ENCODE peak calls at places on chromosomes 5 and 9, in six cellular contexts. One of them, this sample, is unnamed.

GRCh38 chr5:52738095-52738506 is 49.6 kb upstream of the ITGA1 start:
- DNase-seq in right lobe of liver: no peak
- DNase-seq in heart left ventricle: no peak
- DNase-seq in GM23248: peak; percentile 24
- DNase-seq in transverse colon: no peak
- DNase-seq in astrocyte: peak; percentile 73
- DNase-seq in this sample: peak; percentile 57

GRCh38 chr5:14829396-14829795 is 42.2 kb downstream of the ANKH start:
- DNase-seq in right lobe of liver: no peak
- DNase-seq in heart left ventricle: no peak
- DNase-seq in GM23248: peak; percentile 30
- DNase-seq in transverse colon: no peak
- DNase-seq in astrocyte: no peak
- DNase-seq in this sample: no peak

GRCh38 chr9:127092041-127092608 is 30.3 kb downstream of the ANGPTL2 start:
- DNase-seq in right lobe of liver: no peak
- DNase-seq in heart left ventricle: no peak
- DNase-seq in GM23248: no peak
- DNase-seq in transverse colon: no peak
- DNase-seq in astrocyte: peak; percentile 67
- DNase-seq in this sample: no peak

GRCh38 chr5:71937906-71938698 is 169.2 kb upstream of the MAP1B start:
- DNase-seq in right lobe of liver: no peak
- DNase-seq in heart left ventricle: no peak
- DNase-seq in GM23248: no peak
- DNase-seq in transverse colon: no peak
- DNase-seq in astrocyte: no peak
- DNase-seq in this sample: no peak

GRCh38 chr5:80957031-80957761 is 3.0 kb upstream of the RASGRF2 start:
- DNase-seq in right lobe of liver: no peak
- DNase-seq in heart left ventricle: no peak
- DNase-seq in GM23248: no peak
- DNase-seq in transverse colon: no peak
- DNase-seq in astrocyte: peak; percentile 60
- DNase-seq in this sample: no peak

GRCh38 chr5:116858705-116859333 is 284.2 kb upstream of the SEMA6A start:
- DNase-seq in right lobe of liver: no peak
- DNase-seq in heart left ventricle: no peak
- DNase-seq in GM23248: no peak
- DNase-seq in transverse colon: no peak
- DNase-seq in astrocyte: no peak
- DNase-seq in this sample: no peak

GRCh38 chr5:13692172-13692571 is 252.3 kb downstream of the DNAH5 start:
- DNase-seq in right lobe of liver: no peak
- DNase-seq in heart left ventricle: no peak
- DNase-seq in GM23248: no peak
- DNase-seq in transverse colon: no peak
- DNase-seq in astrocyte: no peak
- DNase-seq in this sample: no peak

GRCh38 chr9:19116391-19116790 is 10.9 kb downstream of the PLIN2 start:
- DNase-seq in right lobe of liver: no peak
- DNase-seq in heart left ventricle: peak; percentile 67
- DNase-seq in GM23248: peak; percentile 91
- DNase-seq in transverse colon: no peak
- DNase-seq in astrocyte: peak; percentile 79
- DNase-seq in this sample: no peak

GRCh38 chr9:114156311-114156657 is 947 bp downstream of the COL27A1 start:
- DNase-seq in right lobe of liver: no peak
- DNase-seq in heart left ventricle: no peak
- DNase-seq in GM23248: peak; percentile 73
- DNase-seq in transverse colon: no peak
- DNase-seq in astrocyte: no peak
- DNase-seq in this sample: no peak

GRCh38 chr5:13910637-13911288 is 33.7 kb downstream of the DNAH5 start:
- DNase-seq in right lobe of liver: no peak
- DNase-seq in heart left ventricle: no peak
- DNase-seq in GM23248: no peak
- DNase-seq in transverse colon: no peak
- DNase-seq in astrocyte: no peak
- DNase-seq in this sample: no peak

GRCh38 chr9:93225892-93226291 is 42.0 kb downstream of the WNK2 start:
- DNase-seq in right lobe of liver: no peak
- DNase-seq in heart left ventricle: no peak
- DNase-seq in GM23248: no peak
- DNase-seq in transverse colon: no peak
- DNase-seq in astrocyte: no peak
- DNase-seq in this sample: no peak

GRCh38 chr5:100889896-100890295 is 13.2 kb downstream of the ST8SIA4 start:
- DNase-seq in right lobe of liver: no peak
- DNase-seq in heart left ventricle: no peak
- DNase-seq in GM23248: no peak
- DNase-seq in transverse colon: no peak
- DNase-seq in astrocyte: no peak
- DNase-seq in this sample: no peak

GRCh38 chr5:73298251-73299016 is 125.4 kb downstream of the TMEM174 start:
- DNase-seq in right lobe of liver: no peak
- DNase-seq in heart left ventricle: no peak
- DNase-seq in GM23248: no peak
- DNase-seq in transverse colon: no peak
- DNase-seq in astrocyte: no peak
- DNase-seq in this sample: no peak

GRCh38 chr9:76905984-76906861 is at the start of gene PRUNE2:
- DNase-seq in right lobe of liver: no peak
- DNase-seq in heart left ventricle: peak; percentile 65
- DNase-seq in GM23248: peak; percentile 83
- DNase-seq in transverse colon: peak; percentile 87
- DNase-seq in astrocyte: peak; percentile 84
- DNase-seq in this sample: peak; percentile 96

GRCh38 chr5:142327111-142327842 is 2.5 kb upstream of the SPRY4 start:
- DNase-seq in right lobe of liver: no peak
- DNase-seq in heart left ventricle: no peak
- DNase-seq in GM23248: peak; percentile 95
- DNase-seq in transverse colon: no peak
- DNase-seq in astrocyte: peak; percentile 51
- DNase-seq in this sample: peak; percentile 55

GRCh38 chr9:69951411-69951810 is 92.2 kb upstream of the MAMDC2 start:
- DNase-seq in right lobe of liver: no peak
- DNase-seq in heart left ventricle: no peak
- DNase-seq in GM23248: no peak
- DNase-seq in transverse colon: no peak
- DNase-seq in astrocyte: peak; percentile 64
- DNase-seq in this sample: no peak

GRCh38 chr5:43338856-43339255 is 25.6 kb upstream of the HMGCS1 start:
- DNase-seq in right lobe of liver: no peak
- DNase-seq in heart left ventricle: no peak
- DNase-seq in GM23248: no peak
- DNase-seq in transverse colon: no peak
- DNase-seq in astrocyte: no peak
- DNase-seq in this sample: no peak

GRCh38 chr5:16043349-16043748 is 136.2 kb downstream of the MARCHF11 start:
- DNase-seq in right lobe of liver: no peak
- DNase-seq in heart left ventricle: no peak
- DNase-seq in GM23248: no peak
- DNase-seq in transverse colon: no peak
- DNase-seq in astrocyte: no peak
- DNase-seq in this sample: no peak

GRCh38 chr9:108622467-108622866 is 233.3 kb downstream of the ACTL7B start:
- DNase-seq in right lobe of liver: no peak
- DNase-seq in heart left ventricle: no peak
- DNase-seq in GM23248: peak; percentile 87
- DNase-seq in transverse colon: no peak
- DNase-seq in astrocyte: peak; percentile 86
- DNase-seq in this sample: no peak

DNA sequence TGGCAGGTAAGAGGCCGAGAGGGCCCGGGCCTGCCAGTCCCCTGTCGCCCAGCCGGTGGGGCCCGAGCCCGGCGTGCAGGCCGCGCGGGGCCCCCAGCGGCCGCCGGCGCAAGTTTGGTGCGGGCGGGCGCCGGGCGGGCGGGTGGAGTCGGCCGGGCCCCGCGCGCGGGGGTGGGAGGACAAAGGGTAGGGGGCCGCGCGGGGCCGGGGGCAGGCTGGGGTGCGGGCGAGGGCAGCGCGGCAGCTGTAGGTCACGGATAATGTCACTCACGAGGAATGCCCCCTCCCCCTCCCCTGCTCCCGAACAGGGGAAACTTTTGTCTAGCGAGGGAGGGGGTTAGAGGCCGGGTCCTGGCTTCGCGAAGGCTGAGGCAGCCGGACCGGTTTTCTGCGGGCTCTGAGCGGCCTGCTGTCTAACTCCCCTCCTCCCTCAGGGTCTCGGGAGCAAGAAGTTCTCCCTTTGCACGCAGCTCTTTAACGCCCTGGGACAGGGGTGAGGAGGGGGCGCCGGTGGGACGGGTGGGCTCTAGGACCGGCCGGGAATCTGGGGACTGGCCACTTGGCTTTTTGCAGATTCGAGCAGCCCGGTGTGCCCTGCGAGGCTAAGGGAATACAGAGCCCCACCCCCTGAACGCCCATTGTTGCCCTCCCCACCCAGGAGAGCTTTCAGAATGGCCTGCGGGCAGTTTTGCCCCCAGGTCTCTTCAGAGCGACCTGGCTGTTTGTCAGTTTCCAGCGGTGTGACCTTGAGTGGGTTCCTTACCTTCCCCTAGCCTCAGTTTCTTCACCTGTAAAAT is 21.3 kb upstream of the NDST1 start:
- DNase-seq in right lobe of liver: peak; percentile 79
- DNase-seq in heart left ventricle: peak; percentile 73
- DNase-seq in GM23248: peak; percentile 70
- DNase-seq in transverse colon: peak; percentile 57
- DNase-seq in astrocyte: peak; percentile 50
- DNase-seq in this sample: peak; percentile 57
- H3K4me1 ChIP-seq in right lobe of liver: peaks cover 4% of the 10 kb centered on the region
- H3K4me1 ChIP-seq in heart left ventricle: peaks cover 52% of the 10 kb centered on the region
- H3K4me1 ChIP-seq in GM23248: peaks cover 46% of the 10 kb centered on the region
- H3K4me1 ChIP-seq in transverse colon: peaks cover 55% of the 10 kb centered on the region
- H3K4me1 ChIP-seq in astrocyte: peaks cover 54% of the 10 kb centered on the region
- H3K4me1 ChIP-seq in this sample: peaks cover 40% of the 10 kb centered on the region

GRCh38 chr9:28624771-28625170 is 1051.5 kb upstream of the C9orf72 start:
- DNase-seq in right lobe of liver: no peak
- DNase-seq in heart left ventricle: no peak
- DNase-seq in GM23248: no peak
- DNase-seq in transverse colon: no peak
- DNase-seq in astrocyte: no peak
- DNase-seq in this sample: no peak
- H3K4me1 ChIP-seq in right lobe of liver: no peaks in the 10 kb centered on the region
- H3K4me1 ChIP-seq in heart left ventricle: no peaks in the 10 kb centered on the region
- H3K4me1 ChIP-seq in GM23248: no peaks in the 10 kb centered on the region
- H3K4me1 ChIP-seq in transverse colon: no peaks in the 10 kb centered on the region
- H3K4me1 ChIP-seq in astrocyte: no peaks in the 10 kb centered on the region
- H3K4me1 ChIP-seq in this sample: no peaks in the 10 kb centered on the region

GRCh38 chr5:154782326-154782725 is 27.1 kb downstream of the LARP1 start:
- DNase-seq in right lobe of liver: no peak
- DNase-seq in heart left ventricle: no peak
- DNase-seq in GM23248: no peak
- DNase-seq in transverse colon: peak; percentile 51
- DNase-seq in astrocyte: no peak
- DNase-seq in this sample: peak; percentile 45

GRCh38 chr5:154782812-154783592 is 27.8 kb downstream of the LARP1 start:
- DNase-seq in right lobe of liver: no peak
- DNase-seq in heart left ventricle: no peak
- DNase-seq in GM23248: no peak
- DNase-seq in transverse colon: no peak
- DNase-seq in astrocyte: no peak
- DNase-seq in this sample: no peak

GRCh38 chr5:154784856-154785255 is 29.7 kb downstream of the LARP1 start:
- DNase-seq in right lobe of liver: no peak
- DNase-seq in heart left ventricle: no peak
- DNase-seq in GM23248: no peak
- DNase-seq in transverse colon: no peak
- DNase-seq in astrocyte: no peak
- DNase-seq in this sample: no peak

GRCh38 chr5:154786414-154786813 is 31.2 kb downstream of the LARP1 start:
- DNase-seq in right lobe of liver: no peak
- DNase-seq in heart left ventricle: no peak
- DNase-seq in GM23248: no peak
- DNase-seq in transverse colon: no peak
- DNase-seq in astrocyte: no peak
- DNase-seq in this sample: peak; percentile 37

DNA sequence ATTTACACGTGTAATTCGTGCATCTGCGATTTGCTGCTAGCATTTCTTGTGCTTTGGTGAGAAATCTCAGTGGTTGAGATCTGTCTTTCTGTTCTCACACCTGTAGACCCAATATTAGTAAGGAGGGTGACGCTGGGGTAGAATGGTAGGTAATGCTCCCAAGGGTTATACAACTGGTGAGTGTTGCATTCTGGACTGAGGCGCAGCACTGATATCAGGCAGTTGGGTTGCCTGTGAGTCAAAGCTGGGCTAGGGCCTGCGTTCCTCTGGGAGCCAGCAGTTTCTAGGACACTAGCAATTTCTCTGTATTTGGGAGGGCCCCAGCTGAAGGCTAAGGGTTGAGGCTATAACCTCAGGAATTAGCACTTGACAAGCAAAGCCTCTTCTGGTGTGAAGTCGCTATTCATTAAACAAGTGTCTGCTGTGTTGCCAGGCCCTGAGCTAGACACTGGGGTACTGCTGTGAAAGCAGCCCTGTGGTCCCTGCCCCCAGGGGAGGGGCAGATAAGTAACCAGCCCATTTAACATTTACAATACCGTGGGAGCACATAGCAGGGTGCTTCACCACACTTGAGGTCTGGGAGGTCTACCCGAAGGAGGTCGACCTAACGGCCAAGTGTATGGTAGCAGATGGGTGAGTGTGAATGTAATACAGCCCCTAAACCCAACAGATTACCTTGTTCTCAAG is 28.7 kb downstream of the LARP1 start:
- DNase-seq in right lobe of liver: no peak
- DNase-seq in heart left ventricle: no peak
- DNase-seq in GM23248: peak; percentile 68
- DNase-seq in transverse colon: no peak
- DNase-seq in astrocyte: peak; percentile 56
- DNase-seq in this sample: no peak
- H3K4me1 ChIP-seq in right lobe of liver: no peaks in the 10 kb centered on the region
- H3K4me1 ChIP-seq in heart left ventricle: peaks cover 70% of the 10 kb centered on the region
- H3K4me1 ChIP-seq in GM23248: peaks cover 30% of the 10 kb centered on the region
- H3K4me1 ChIP-seq in transverse colon: peaks cover 31% of the 10 kb centered on the region
- H3K4me1 ChIP-seq in astrocyte: peaks cover 11% of the 10 kb centered on the region
- H3K4me1 ChIP-seq in this sample: peaks cover 32% of the 10 kb centered on the region

DNA sequence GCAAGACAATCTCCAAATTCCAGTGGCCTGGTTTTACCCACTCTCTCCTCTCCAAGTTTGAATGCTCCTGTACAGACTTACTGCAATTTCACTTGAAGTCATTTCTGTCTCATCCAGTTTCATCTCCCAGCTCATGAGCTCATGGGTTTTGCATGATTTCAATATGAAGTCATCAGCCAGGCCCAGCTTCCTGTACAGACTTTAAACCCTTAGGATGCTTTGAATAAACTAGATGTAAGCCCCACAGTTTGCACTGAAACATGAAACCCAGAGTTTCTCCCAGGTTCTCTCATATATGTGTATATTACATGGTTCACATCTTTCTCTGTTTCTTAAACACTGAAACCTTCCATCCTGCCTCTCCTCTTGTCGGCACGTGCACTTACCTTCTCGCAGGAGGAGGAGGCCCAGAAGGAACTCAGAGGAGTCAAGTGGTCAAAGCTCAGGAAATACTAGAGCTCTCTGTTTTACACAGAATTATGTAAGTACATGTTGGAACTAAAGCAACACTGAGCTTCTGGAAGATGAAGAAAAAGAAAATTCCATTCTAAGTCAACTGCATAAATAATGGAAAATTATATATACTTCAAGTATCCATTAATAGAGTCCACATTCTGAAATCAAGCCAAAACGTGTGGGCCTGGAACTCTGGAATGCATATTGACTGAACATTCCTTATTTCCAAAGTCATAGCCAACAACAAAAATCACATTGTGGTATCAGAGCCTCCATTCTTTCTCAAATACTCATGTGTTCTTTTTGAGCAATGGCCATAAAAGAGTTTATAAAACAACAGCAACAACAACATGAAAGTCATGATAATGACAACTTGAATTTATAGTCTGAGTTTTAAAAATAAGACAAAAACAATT is 121.7 kb upstream of the RAI14 start:
- DNase-seq in right lobe of liver: no peak
- DNase-seq in heart left ventricle: no peak
- DNase-seq in GM23248: peak; percentile 92
- DNase-seq in transverse colon: no peak
- DNase-seq in astrocyte: peak; percentile 96
- DNase-seq in this sample: no peak
- H3K4me1 ChIP-seq in right lobe of liver: no peaks in the 10 kb centered on the region
- H3K4me1 ChIP-seq in heart left ventricle: no peaks in the 10 kb centered on the region
- H3K4me1 ChIP-seq in GM23248: peaks cover 40% of the 10 kb centered on the region
- H3K4me1 ChIP-seq in transverse colon: peaks cover under 1% of the 10 kb centered on the region
- H3K4me1 ChIP-seq in astrocyte: peaks cover 38% of the 10 kb centered on the region
- H3K4me1 ChIP-seq in this sample: no peaks in the 10 kb centered on the region

This sample was measured in cardiac muscle cell.